ENCODE peak calls at places on chromosomes 13 and 19, in nine cellular contexts. M, D, Q, B, Y, C, Z, X and S are unnamed samples.

GRCh38 chr19:2180881-2181617 is 17.3 kb downstream of the DOT1L start:
- DNase-seq in M (no peak), D (no peak), Q (no peak), B (no peak), Y (no peak), C (no peak), Z (no peak), X (no peak), S (no peak)

GRCh38 chr19:7500811-7501450 is 12.1 kb upstream of the PEX11G start:
- DNase-seq in M (peak), D (no peak), Q (no peak), B (no peak), Y (peak), C (peak), Z (no peak), X (no peak), S (no peak)

GRCh38 chr19:53158119-53158656 is 665 bp downstream of the ZNF347 start:
- DNase-seq in M (peak), D (peak), Q (peak), B (peak), Y (peak), C (peak), Z (peak), X (no peak), S (peak)

GRCh38 chr19:17073869-17074627 is 1.2 kb downstream of the HAUS8 start:
- DNase-seq in M (no peak), D (no peak), Q (no peak), B (no peak), Y (peak), C (peak), Z (no peak), X (no peak), S (no peak)

GRCh38 chr13:40130871-40131636 is 475.6 kb downstream of the COG6 start:
- DNase-seq in M (peak), D (peak), Q (no peak), B (peak), Y (no peak), C (no peak), Z (no peak), X (no peak), S (no peak)

GRCh38 chr19:6720369-6721112 is at the start of gene C3:
- DNase-seq in M (no peak), D (peak), Q (peak), B (peak), Y (no peak), C (peak), Z (peak), X (no peak), S (no peak)

GRCh38 chr19:6534451-6535093 is 3.7 kb downstream of the TNFSF9 start:
- DNase-seq in M (no peak), D (no peak), Q (no peak), B (no peak), Y (no peak), C (peak), Z (no peak), X (no peak), S (no peak)

GRCh38 chr13:20993661-20994440 is 67.5 kb downstream of the LATS2 start:
- DNase-seq in M (no peak), D (no peak), Q (no peak), B (no peak), Y (no peak), C (no peak), Z (no peak), X (peak), S (no peak)

GRCh38 chr19:33403221-33403972 is 29.9 kb downstream of the CEBPG start:
- DNase-seq in M (no peak), D (no peak), Q (peak), B (no peak), Y (no peak), C (peak), Z (peak), X (no peak), S (no peak)

GRCh38 chr13:95209109-95209508 is 92.1 kb downstream of the ABCC4 start:
- DNase-seq in M (no peak), D (no peak), Q (no peak), B (no peak), Y (no peak), C (no peak), Z (no peak), X (no peak), S (no peak)

GRCh38 chr13:41232715-41233114 is 30.7 kb downstream of the MTRF1 start:
- DNase-seq in M (no peak), D (no peak), Q (no peak), B (no peak), Y (no peak), C (no peak), Z (no peak), X (no peak), S (no peak)

GRCh38 chr19:17450264-17451075 is 2.0 kb upstream of the TMEM221 start:
- DNase-seq in M (peak), D (peak), Q (no peak), B (no peak), Y (no peak), C (no peak), Z (no peak), X (no peak), S (no peak)

GRCh38 chr13:40172149-40172591 is 494.3 kb downstream of the FOXO1 start:
- DNase-seq in M (no peak), D (no peak), Q (no peak), B (no peak), Y (no peak), C (peak), Z (peak), X (no peak), S (no peak)

GRCh38 chr13:63938851-63939250 is 2523.2 kb upstream of the PCDH20 start:
- DNase-seq in M (no peak), D (no peak), Q (no peak), B (no peak), Y (no peak), C (no peak), Z (no peak), X (no peak), S (no peak)

GRCh38 chr19:3822683-3823344 is 36.6 kb upstream of the MATK start:
- DNase-seq in M (no peak), D (no peak), Q (no peak), B (no peak), Y (no peak), C (no peak), Z (no peak), X (no peak), S (no peak)

GRCh38 chr19:51799311-51799997 is 4.5 kb downstream of the FPR3 start:
- DNase-seq in M (no peak), D (peak), Q (peak), B (peak), Y (no peak), C (no peak), Z (peak), X (peak), S (peak)

GRCh38 chr19:7533925-7534480 is 1.5 kb upstream of the PNPLA6 start:
- DNase-seq in M (peak), D (peak), Q (peak), B (peak), Y (peak), C (peak), Z (peak), X (no peak), S (peak)

GRCh38 chr13:40508112-40508511 is 158.3 kb downstream of the FOXO1 start:
- DNase-seq in M (no peak), D (no peak), Q (no peak), B (peak), Y (no peak), C (no peak), Z (no peak), X (no peak), S (no peak)

GRCh38 chr19:3367572-3368440 is 1.4 kb downstream of the NFIC start:
- DNase-seq in M (peak), D (no peak), Q (peak), B (no peak), Y (no peak), C (peak), Z (no peak), X (no peak), S (no peak)

GRCh38 chr13:48009298-48009697 is 8.2 kb upstream of the SUCLA2 start:
- DNase-seq in M (no peak), D (peak), Q (no peak), B (peak), Y (no peak), C (no peak), Z (no peak), X (peak), S (no peak)